ENCODE peak calls at places on chromosomes 6 and 20, in nine cellular contexts. Q is activated naive CD4-positive, alpha-beta T cell; S is CMK; G is AG09309; O is foreskin fibroblast; E is LoVo; Z is H7; B is HFF-Myc; X is activated T-helper 1 cell treated with anti-CD3 and anti-CD28 coated beads, Interleukin-12 subunit alpha, Interleukin-12 subunit beta, Interleukin-2, Interleukin-4 antibody, amounts not matched to agents 30 ng/mL and 10 ng/mL and 1 ng/mL, durations not matched to agents 14 hours and 24 hours and 36 hours. L is an unnamed sample.

GRCh38 chr20:63183422-63184146 is 32.3 kb downstream of the YTHDF1 start:
- DNase-seq in Z (peak), Q (peak), E (peak), X (peak), O (peak), G (no peak), S (no peak), B (no peak), L (no peak)

GRCh38 chr20:32336918-32337347 is 21.2 kb upstream of the ASXL1 start:
- DNase-seq in Z (peak), O (peak), X (no peak), Q (no peak), S (no peak), G (no peak), B (no peak), E (peak), L (no peak)

GRCh38 chr6:54100411-54101006 is 10.7 kb upstream of the MLIP start:
- DNase-seq in E (no peak), O (no peak), Z (no peak), B (no peak), Q (no peak), X (no peak), S (no peak), G (no peak), L (no peak)

GRCh38 chr6:169162968-169163903 is 90.4 kb downstream of the THBS2 start:
- DNase-seq in O (peak), G (peak), Q (no peak), B (peak), E (peak), S (peak), Z (peak), X (no peak), L (no peak)

GRCh38 chr20:44692932-44693476 is 22.2 kb upstream of the CCN5 start:
- DNase-seq in Q (no peak), O (peak), Z (peak), B (no peak), G (peak), E (peak), X (no peak), S (no peak), L (no peak)

GRCh38 chr6:166419268-166419667 is 36.5 kb upstream of the MPC1 start:
- DNase-seq in G (no peak), X (peak), E (no peak), S (no peak), O (peak), Z (no peak), Q (no peak), B (peak), L (no peak)

GRCh38 chr6:37202788-37203491 is 33.0 kb downstream of the PIM1 start:
- DNase-seq in G (no peak), X (no peak), S (no peak), B (no peak), O (no peak), E (peak), Q (no peak), Z (no peak), L (no peak)

GRCh38 chr20:53763707-53764415 is 170.2 kb upstream of the ZNF217 start:
- DNase-seq in E (peak), O (peak), X (no peak), B (no peak), Z (peak), G (no peak), S (no peak), Q (no peak), L (no peak)

GRCh38 chr20:5065489-5066383 is 54.0 kb downstream of the PCNA start:
- DNase-seq in G (peak), Z (no peak), X (no peak), Q (no peak), O (peak), E (peak), S (no peak), B (peak), L (no peak)

GRCh38 chr6:77930382-77930781 is 277.5 kb downstream of the MEI4 start:
- DNase-seq in E (no peak), B (no peak), Q (no peak), S (no peak), Z (no peak), O (no peak), X (no peak), G (no peak), L (no peak)

GRCh38 chr6:44052419-44053011 is 74.7 kb downstream of the MRPL14 start:
- DNase-seq in X (no peak), G (peak), Q (no peak), B (no peak), S (no peak), Z (peak), O (peak), E (no peak), L (no peak)

L was measured in SK-N-MC.